ENCODE peak calls at places on chromosomes 1 and 21, in ten cellular contexts. L, O, A, P, W, I, M, G, V and Q are unnamed samples.

GRCh38 chr1:39087109-39087834 is 61.1 kb downstream of the NDUFS5 start:
- DNase-seq in L (no peak), A (no peak), P (peak; percentile 83), G (no peak), M (no peak), W (no peak), O (no peak), V (no peak), I (no peak), Q (peak; percentile 50)

GRCh38 chr1:199064971-199065370 is 426.1 kb downstream of the PTPRC start:
- DNase-seq in M (no peak), L (no peak), G (no peak), A (no peak), O (no peak), P (no peak), I (no peak), V (no peak), W (no peak), Q (peak; percentile 14)

GRCh38 chr1:26360051-26360806 is 6.3 kb upstream of the CRYBG2 start:
- DNase-seq in V (no peak), W (no peak), L (peak; percentile 39), A (peak; percentile 83), I (no peak), P (no peak), G (no peak), O (no peak), M (no peak), Q (no peak)

GRCh38 chr21:44898851-44899767 is 21.6 kb downstream of the ITGB2 start:
- DNase-seq in A (peak; percentile 72), M (peak; percentile 78), I (no peak), V (peak; percentile 5), O (no peak), L (no peak), W (no peak), G (no peak), P (no peak), Q (no peak)

GRCh38 chr1:211386931-211387330 is 60.3 kb downstream of the TRAF5 start:
- DNase-seq in P (no peak), O (no peak), G (no peak), A (no peak), M (no peak), W (no peak), V (no peak), I (no peak), L (no peak), Q (no peak)

GRCh38 chr1:61082336-61083013 is at the start of gene NFIA:
- DNase-seq in I (no peak), P (peak; percentile 60), V (peak; percentile 54), O (peak; percentile 55), G (peak; percentile 76), A (peak; percentile 91), M (peak; percentile 80), L (peak; percentile 26), W (peak; percentile 62), Q (peak; percentile 61)

GRCh38 chr1:110524311-110525249 is 5.6 kb upstream of the KCNA10 start:
- DNase-seq in O (peak; percentile 37), M (no peak), G (peak; percentile 24), I (peak; percentile 73), L (peak; percentile 66), A (no peak), P (peak; percentile 17), V (no peak), W (peak; percentile 41), Q (peak; percentile 32)

GRCh38 chr1:180366386-180367068 is 135.8 kb downstream of the ACBD6 start:
- DNase-seq in P (no peak), W (no peak), L (no peak), I (no peak), O (no peak), A (no peak), M (no peak), G (no peak), V (no peak), Q (no peak)

GRCh38 chr1:199612976-199613774 is 414.3 kb upstream of the NR5A2 start:
- DNase-seq in I (no peak), O (peak; percentile 33), A (no peak), V (no peak), M (no peak), W (peak; percentile 68), G (no peak), L (no peak), P (peak; percentile 18), Q (peak; percentile 73)

GRCh38 chr1:155128755-155129473 is 1.2 kb downstream of the EFNA1 start:
- DNase-seq in P (no peak), G (peak; percentile 89), V (peak; percentile 51), M (peak; percentile 71), O (peak; percentile 36), A (peak; percentile 59), L (no peak), W (peak; percentile 60), I (peak; percentile 49), Q (peak; percentile 55)

GRCh38 chr1:41662656-41663437 is 178.4 kb upstream of the EDN2 start:
- DNase-seq in I (peak; percentile 44), G (peak; percentile 48), A (peak; percentile 92), M (peak; percentile 84), P (peak; percentile 86), O (peak; percentile 48), W (peak; percentile 49), V (peak; percentile 47), L (peak; percentile 40), Q (peak; percentile 36)

DNA sequence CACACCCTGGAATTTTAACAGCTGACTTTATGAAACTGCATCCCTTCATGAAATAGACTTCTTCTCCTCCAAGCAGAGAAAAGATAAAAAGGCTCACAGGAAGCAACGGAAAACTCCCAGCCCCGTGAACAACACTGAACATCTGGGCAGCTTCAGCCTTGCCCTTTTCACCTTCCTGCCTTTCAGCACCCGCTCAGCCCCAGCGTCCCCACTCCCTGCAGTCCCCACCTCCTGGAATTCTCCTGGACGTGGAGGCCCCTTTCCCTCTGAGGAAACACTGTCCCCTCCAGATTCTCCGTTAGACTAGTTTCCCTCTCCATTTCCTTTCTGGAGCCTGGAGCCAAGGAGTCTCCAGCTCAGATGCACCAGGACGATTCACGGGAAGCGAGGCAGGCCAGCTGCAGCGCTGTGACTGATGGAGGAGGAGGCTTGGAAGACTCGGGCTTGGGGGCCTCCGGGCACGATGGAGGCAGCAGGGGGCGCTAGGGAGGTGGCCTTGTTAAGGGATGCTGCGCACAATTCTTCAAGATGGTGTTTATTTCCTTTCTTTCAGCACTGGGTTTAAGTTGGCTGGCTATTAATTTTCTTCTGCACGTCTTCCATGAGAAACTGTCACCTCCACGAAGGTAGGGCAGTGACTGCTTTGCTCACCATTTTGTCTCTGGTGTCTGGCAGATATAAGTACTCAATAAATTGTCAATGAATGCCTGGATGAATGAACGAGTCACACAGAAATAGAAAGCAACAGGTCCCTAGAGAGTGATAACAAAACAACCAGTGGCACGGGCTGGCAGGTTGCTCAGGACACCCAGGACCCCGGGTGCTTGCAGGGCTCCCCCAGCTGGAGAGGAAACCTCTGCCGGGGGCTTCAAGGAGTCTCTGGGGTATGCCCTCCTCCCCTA is 3.0 kb upstream of the MYOC start:
- DNase-seq in A (peak; percentile 88), V (peak; percentile 88), P (peak; percentile 61), O (peak; percentile 50), I (peak; percentile 82), W (no peak), L (peak; percentile 70), M (peak; percentile 87), G (peak; percentile 70), Q (peak; percentile 12)
- TF ChIP-seq CTCF in A (peak; percentile 53), V (peak; percentile 75), P (peak; percentile 82), O (peak; percentile 58), I (peak; percentile 77), W (peak; percentile 52), L (peak; percentile 65), M (peak; percentile 71), G (peak; percentile 47), Q (peak; percentile 68)

DNA sequence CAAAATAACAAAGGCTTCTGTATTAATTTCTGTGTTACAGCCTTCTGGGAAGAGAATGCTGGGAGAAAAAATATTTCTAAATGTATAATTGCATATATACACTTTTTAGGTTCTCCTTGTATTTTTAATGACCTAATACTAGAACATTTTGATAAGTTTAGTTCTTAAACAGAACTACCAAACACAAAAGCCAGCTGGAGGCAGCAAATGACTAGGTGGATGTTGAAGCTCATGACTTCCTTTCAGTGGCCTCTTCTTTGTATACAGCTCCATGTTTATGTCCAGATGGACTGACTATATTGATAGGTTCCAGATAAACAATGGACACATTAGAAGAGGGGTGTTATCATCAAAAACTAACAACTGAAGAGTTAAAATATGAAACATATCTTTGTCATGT is 52.4 kb downstream of the LRRC8D start:
- DNase-seq in M (no peak), A (no peak), W (no peak), V (no peak), I (no peak), P (no peak), L (no peak), O (no peak), G (no peak), Q (no peak)
- TF ChIP-seq CTCF in M (no peak), A (no peak), W (no peak), V (no peak), I (no peak), P (no peak), L (no peak), O (no peak), G (no peak), Q (no peak)

DNA sequence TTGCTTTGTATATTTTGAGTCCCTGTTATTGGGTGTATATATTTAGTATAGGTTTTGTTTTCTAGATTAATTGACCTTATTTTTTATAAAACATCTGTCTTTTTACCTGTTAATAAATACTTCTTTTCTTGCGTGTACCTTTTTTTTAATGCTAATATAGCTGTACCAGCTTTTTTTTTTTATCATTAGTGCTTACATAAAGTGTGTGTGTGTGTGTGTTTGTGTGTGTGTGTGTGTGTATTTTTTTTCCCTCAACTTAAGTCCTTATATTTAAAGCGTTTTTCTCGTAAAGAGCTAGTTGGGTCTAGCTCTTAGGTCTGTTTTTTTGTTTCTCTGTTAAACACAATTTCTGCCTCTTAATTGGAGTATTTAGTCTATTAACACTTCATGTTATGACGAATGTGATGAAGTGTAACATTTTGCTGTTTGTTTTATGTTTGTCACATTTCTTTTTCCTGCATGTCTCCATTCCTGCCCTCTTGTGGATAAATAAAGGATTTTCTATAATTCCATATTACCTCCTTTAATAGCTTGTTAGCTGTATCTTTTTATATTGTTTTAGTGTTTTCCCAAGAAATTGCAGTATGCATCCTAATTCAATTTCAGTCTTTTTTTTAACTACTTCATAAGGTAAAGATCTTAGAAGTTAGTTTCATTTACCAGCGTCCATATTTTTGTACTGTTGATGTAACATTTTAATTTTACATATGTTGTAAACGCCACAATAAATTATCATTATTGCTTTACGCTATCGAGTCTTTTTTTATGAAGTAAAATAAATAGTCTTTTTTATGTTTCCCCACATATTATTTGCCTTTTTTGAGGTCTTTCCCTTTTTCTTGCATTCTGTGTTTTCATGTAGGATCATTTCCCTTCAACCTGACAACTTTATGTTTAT is 4.3 kb downstream of the PRMT2 start:
- DNase-seq in I (no peak), W (no peak), M (no peak), A (no peak), G (no peak), L (no peak), V (no peak), P (no peak), O (no peak), Q (peak; percentile 53)
- TF ChIP-seq CTCF in I (peak; percentile 52), W (peak; percentile 51), M (peak; percentile 33), A (no peak), G (no peak), L (peak; percentile 65), V (peak; percentile 53), P (peak; percentile 20), O (no peak), Q (peak; percentile 6)

DNA sequence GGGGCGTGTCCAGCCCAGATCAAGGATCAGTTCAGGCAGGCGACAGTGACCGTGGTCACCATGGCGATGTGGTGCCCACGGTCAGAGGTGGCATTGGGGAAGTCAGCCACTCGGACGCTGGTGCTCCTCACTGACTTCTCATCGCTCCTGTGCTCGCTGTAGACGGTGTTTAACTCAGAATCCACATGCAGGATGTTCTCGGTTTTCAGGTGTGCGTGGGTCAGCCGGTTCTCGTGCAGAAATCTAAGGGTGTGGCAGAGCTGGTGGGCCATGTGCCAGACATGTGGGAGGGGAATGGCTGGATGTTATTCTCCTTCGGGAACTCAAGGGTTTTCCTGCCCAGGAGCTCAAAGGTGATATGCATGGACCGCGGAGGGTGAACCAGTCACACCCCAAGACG is 11.7 kb downstream of the OR2AJ1 start:
- DNase-seq in I (no peak), O (no peak), L (no peak), P (no peak), W (no peak), M (no peak), V (no peak), A (peak; percentile 33), G (no peak), Q (no peak)
- TF ChIP-seq CTCF in I (no peak), O (no peak), L (no peak), P (no peak), W (no peak), M (no peak), V (no peak), A (no peak), G (no peak), Q (no peak)